ENCODE peak calls at places on chromosomes 13 and 19, in eight cellular contexts. W is cardiac fibroblast, H is MM.1S, F is K562, C is AG09309, G is mucosa of descending colon, L is uterus, R is neural progenitor cell. O is an unnamed sample.

GRCh38 chr19:50226536-50226935 is 23.1 kb downstream of the MYH14 start:
- DNase-seq in H (no peak), F (no peak), W (no peak), C (no peak), R (no peak), G (no peak), L (no peak), O (no peak)

GRCh38 chr13:35554972-35555623 is 78.6 kb upstream of the MAB21L1 start:
- DNase-seq in R (no peak), F (no peak), W (no peak), L (no peak), G (no peak), C (no peak), H (no peak), O (no peak)

GRCh38 chr19:50252111-50252886 is 48.9 kb downstream of the MYH14 start:
- DNase-seq in G (peak; percentile 42), H (no peak), C (no peak), L (no peak), R (peak; percentile 27), F (peak; percentile 69), W (peak; percentile 48), O (peak; percentile 43)

GRCh38 chr13:77919351-77920294 is 992 bp upstream of the EDNRB start:
- DNase-seq in C (no peak), F (no peak), W (peak; percentile 42), H (no peak), L (peak; percentile 66), R (peak; percentile 69), G (peak; percentile 16), O (peak; percentile 18)

GRCh38 chr19:35736913-35737886 is 5.1 kb downstream of the IGFLR1 start:
- DNase-seq in C (no peak), W (no peak), H (no peak), L (no peak), G (no peak), R (no peak), F (no peak), O (no peak)

GRCh38 chr19:7349961-7350711 is 1.4 kb downstream of the ARHGEF18 start:
- DNase-seq in R (no peak), W (no peak), C (no peak), F (no peak), L (no peak), G (no peak), H (no peak), O (peak; percentile 79)

GRCh38 chr19:58304748-58305064 is 471 bp upstream of the ERVK3-1 start:
- DNase-seq in F (no peak), W (no peak), L (no peak), H (no peak), C (no peak), R (peak; percentile 43), G (no peak), O (no peak)

GRCh38 chr19:36417752-36418286 is 625 bp downstream of the ZFP82 start:
- DNase-seq in L (no peak), R (peak; percentile 63), F (no peak), W (no peak), H (no peak), C (no peak), G (no peak), O (no peak)

GRCh38 chr13:73065665-73066350 is 7.0 kb downstream of the KLF5 start:
- DNase-seq in F (no peak), G (peak; percentile 68), H (no peak), L (no peak), R (no peak), C (no peak), W (no peak), O (no peak)

GRCh38 chr19:13381827-13382632 is 124.2 kb downstream of the CACNA1A start:
- DNase-seq in G (no peak), R (no peak), F (peak; percentile 50), W (no peak), H (no peak), C (no peak), L (no peak), O (no peak)

GRCh38 chr13:24063281-24063851 is 97.2 kb upstream of the SPATA13 start:
- DNase-seq in R (no peak), G (no peak), L (peak; percentile 43), H (no peak), C (no peak), F (no peak), W (no peak), O (no peak)

GRCh38 chr13:75330770-75331169 is 151.2 kb downstream of the TBC1D4 start:
- DNase-seq in C (no peak), G (no peak), F (no peak), L (no peak), W (no peak), H (no peak), R (no peak), O (no peak)

GRCh38 chr19:8046569-8047165 is 5.9 kb upstream of the CCL25 start:
- DNase-seq in G (no peak), W (no peak), F (no peak), H (peak; percentile 66), R (no peak), C (no peak), L (no peak), O (peak; percentile 80)

GRCh38 chr13:26236306-26236705 is 14.2 kb upstream of the RNF6 start:
- DNase-seq in R (no peak), F (no peak), G (no peak), L (no peak), W (peak; percentile 19), H (no peak), C (no peak), O (no peak)

GRCh38 chr19:18789883-18790565 is 1.1 kb downstream of the COMP start:
- DNase-seq in L (no peak), W (peak; percentile 10), G (no peak), C (no peak), R (peak; percentile 87), H (no peak), F (peak; percentile 92), O (peak; percentile 26)

GRCh38 chr19:3275068-3275582 is 50.7 kb downstream of the CELF5 start:
- DNase-seq in R (peak; percentile 87), W (no peak), L (no peak), G (no peak), C (no peak), H (no peak), F (peak; percentile 41), O (peak; percentile 54)

GRCh38 chr13:50129065-50129922 is 114.0 kb downstream of the KCNRG start:
- DNase-seq in G (no peak), C (no peak), F (no peak), R (peak; percentile 51), W (peak; percentile 35), H (peak; percentile 60), L (no peak), O (peak; percentile 77)

GRCh38 chr19:54325194-54325621 is 12.2 kb upstream of the LILRA5 start:
- DNase-seq in G (peak; percentile 65), R (peak; percentile 42), H (peak; percentile 55), F (peak; percentile 71), C (no peak), L (no peak), W (peak; percentile 59), O (peak; percentile 56)

GRCh38 chr13:101757446-101758039 is 305.1 kb downstream of the ITGBL1 start:
- DNase-seq in H (peak; percentile 49), L (no peak), F (no peak), W (peak; percentile 71), C (peak; percentile 14), R (peak; percentile 9), G (no peak), O (peak; percentile 36)

GRCh38 chr13:89061821-89062220 is 1390.7 kb downstream of the SLITRK5 start:
- DNase-seq in G (peak; percentile 74), F (no peak), W (no peak), L (no peak), C (no peak), R (peak; percentile 14), H (no peak), O (no peak)

GRCh38 chr19:9610484-9611113 is 10.4 kb downstream of the ZNF561 start:
- DNase-seq in F (no peak), L (no peak), H (no peak), G (no peak), R (no peak), C (no peak), W (peak; percentile 14), O (no peak)

GRCh38 chr19:47854459-47854858 is 4.6 kb upstream of the TPRX2 start:
- DNase-seq in L (no peak), G (no peak), W (no peak), F (no peak), R (no peak), C (no peak), H (peak; percentile 18), O (no peak)

GRCh38 chr19:47848425-47848824 is 10.6 kb upstream of the TPRX2 start:
- DNase-seq in F (no peak), G (no peak), W (no peak), H (no peak), R (no peak), C (no peak), L (no peak), O (no peak)

GRCh38 chr19:47853003-47853402 is 6.0 kb upstream of the TPRX2 start:
- DNase-seq in C (no peak), R (no peak), L (no peak), F (no peak), G (no peak), W (no peak), H (no peak), O (no peak)

DNA sequence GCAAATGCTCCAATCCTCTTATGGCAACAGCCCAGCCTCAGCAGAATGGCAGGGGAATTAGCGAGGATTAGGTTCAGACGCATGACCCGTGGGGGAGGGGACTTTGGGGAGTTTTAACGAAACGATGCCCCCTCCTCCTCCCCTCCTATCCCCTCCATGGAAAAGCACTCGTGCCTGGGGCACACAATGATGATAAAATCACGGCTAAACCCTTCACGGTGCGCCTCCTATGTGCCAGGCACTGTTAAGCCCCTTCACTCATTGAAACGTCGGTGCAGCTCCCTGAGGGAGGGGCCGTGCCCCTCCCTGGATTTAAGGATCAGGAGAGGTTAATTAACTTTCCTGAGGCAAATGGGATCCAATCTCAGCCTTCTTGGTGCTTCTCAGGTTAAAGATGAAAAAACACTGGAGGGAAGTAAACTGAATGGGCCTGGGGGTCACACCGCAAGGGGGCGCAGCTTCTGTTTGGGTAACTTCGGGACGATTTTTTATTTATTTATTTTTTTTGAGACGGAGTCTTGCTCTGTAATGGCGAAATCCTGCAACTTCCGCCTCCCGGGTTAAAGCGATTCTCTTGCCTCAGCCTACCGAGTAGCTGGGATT is 10.1 kb upstream of the TPRX2 start:
- DNase-seq in H (no peak), F (peak; percentile 71), L (no peak), R (peak; percentile 96), G (peak; percentile 15), C (no peak), W (peak; percentile 35), O (peak; percentile 22)
- H3K4me3 ChIP-seq in H (no peak overlapping the region), F (peak overlapping the region; percentile 26), L (no peak overlapping the region), R (peak overlapping the region; percentile 34), G (no peak overlapping the region), C (no peak overlapping the region), W (no peak overlapping the region), O (no peak overlapping the region)

GRCh38 chr13:106033634-106034033 is 501.8 kb downstream of the EFNB2 start:
- DNase-seq in F (no peak), L (no peak), G (no peak), W (peak; percentile 86), C (peak; percentile 54), H (no peak), R (no peak), O (no peak)
- TF ChIP-seq CTCF in F (no peak), L (no peak), G (no peak), W (peak; percentile 48), C (peak; percentile 38), H (no peak), R (peak; percentile 21), O (peak; percentile 0)

GRCh38 chr19:31513841-31514240 is 164.6 kb upstream of the TSHZ3 start:
- DNase-seq in H (no peak), R (no peak), W (no peak), L (no peak), G (no peak), F (no peak), C (no peak), O (no peak)
- H3K4me3 ChIP-seq in H (no peak overlapping the region), R (no peak overlapping the region), W (no peak overlapping the region), L (no peak overlapping the region), G (no peak overlapping the region), F (no peak overlapping the region), C (no peak overlapping the region), O (no peak overlapping the region)

GRCh38 chr19:51688665-51689571 is 4.2 kb upstream of the SPACA6 start:
- DNase-seq in L (peak; percentile 96), C (peak; percentile 95), F (peak; percentile 79), R (peak; percentile 91), W (peak; percentile 97), H (no peak), G (peak; percentile 62), O (no peak)
- TF ChIP-seq CTCF in L (peak; percentile 43), C (no peak), F (no peak), R (no peak), W (no peak), H (no peak), G (no peak), O (no peak)